ENCODE peak calls at places on chromosomes 4 and X, in eight cellular contexts. X is ovary, K is heart right ventricle, J is GM13976, E is neural crest cell, L is natural killer cell, Z is GM12864, W is AG09319. N is an unnamed sample.

GRCh38 chr4:48375651-48376291 is 34.4 kb downstream of the SLAIN2 start:
- DNase-seq in X (no peak), K (no peak), J (no peak), E (no peak), L (no peak), Z (no peak), W (peak; percentile 53), N (no peak)

GRCh38 chr4:128653514-128654420 is 155.7 kb upstream of the JADE1 start:
- DNase-seq in X (peak; percentile 77), K (peak; percentile 46), J (no peak), E (no peak), L (no peak), Z (no peak), W (no peak), N (no peak)

GRCh38 chr4:80471701-80472100 is 136.2 kb downstream of the CFAP299 start:
- DNase-seq in X (no peak), K (no peak), J (no peak), E (no peak), L (no peak), Z (no peak), W (no peak), N (no peak)

GRCh38 chr4:40613456-40613855 is 16.2 kb downstream of the RBM47 start:
- DNase-seq in X (no peak), K (no peak), J (no peak), E (no peak), L (no peak), Z (no peak), W (no peak), N (no peak)

GRCh38 chr4:146291313-146291712 is 77.0 kb downstream of the REELD1 start:
- DNase-seq in X (no peak), K (no peak), J (no peak), E (no peak), L (no peak), Z (no peak), W (no peak), N (no peak)

GRCh38 chr4:120680647-120681228 is 241.8 kb downstream of the PRDM5 start:
- DNase-seq in X (no peak), K (no peak), J (no peak), E (no peak), L (no peak), Z (no peak), W (no peak), N (no peak)

GRCh38 chr4:180734753-180735432 is 1508.3 kb upstream of the TENM3 start:
- DNase-seq in X (no peak), K (no peak), J (no peak), E (no peak), L (no peak), Z (no peak), W (no peak), N (no peak)

GRCh38 chrX:16033336-16033735 is 90.0 kb upstream of the GRPR start:
- DNase-seq in X (no peak), K (no peak), J (no peak), E (no peak), L (no peak), Z (no peak), W (peak; percentile 52), N (no peak)

GRCh38 chr4:77010841-77011354 is 61.3 kb downstream of the SEPTIN11 start:
- DNase-seq in X (no peak), K (no peak), J (no peak), E (no peak), L (no peak), Z (no peak), W (no peak), N (no peak)

GRCh38 chrX:115322375-115322774 is 32.9 kb downstream of the LUZP4 start:
- DNase-seq in X (no peak), K (no peak), J (no peak), E (no peak), L (no peak), Z (no peak), W (no peak), N (no peak)

GRCh38 chrX:9644335-9644734 is 121.3 kb downstream of the GPR143 start:
- DNase-seq in X (no peak), K (no peak), J (peak; percentile 29), E (no peak), L (peak; percentile 47), Z (no peak), W (no peak), N (peak; percentile 25)

GRCh38 chr4:182649698-182650477 is 267.3 kb downstream of the DCTD start:
- DNase-seq in X (no peak), K (no peak), J (no peak), E (no peak), L (no peak), Z (no peak), W (no peak), N (no peak)

GRCh38 chr4:993111-994029 is at the start of gene SLC26A1:
- DNase-seq in X (no peak), K (no peak), J (no peak), E (no peak), L (no peak), Z (no peak), W (no peak), N (no peak)

GRCh38 chr4:110134269-110134889 is 64.0 kb downstream of the ELOVL6 start:
- DNase-seq in X (no peak), K (no peak), J (no peak), E (no peak), L (no peak), Z (no peak), W (no peak), N (no peak)

GRCh38 chrX:133593531-133593930 is 178.2 kb upstream of the GPC4 start:
- DNase-seq in X (no peak), K (no peak), J (no peak), E (no peak), L (no peak), Z (no peak), W (no peak), N (no peak)

GRCh38 chr4:107069049-107069448 is 32.9 kb upstream of the DKK2 start:
- DNase-seq in X (no peak), K (no peak), J (peak; percentile 19), E (no peak), L (no peak), Z (no peak), W (no peak), N (no peak)

GRCh38 chr4:136442447-136442846 is 1089.8 kb downstream of the PCDH18 start:
- DNase-seq in X (no peak), K (no peak), J (no peak), E (no peak), L (no peak), Z (no peak), W (no peak), N (no peak)

GRCh38 chr4:158254328-158254727 is 44.0 kb downstream of the TMEM144 start:
- DNase-seq in X (no peak), K (no peak), J (no peak), E (no peak), L (no peak), Z (no peak), W (no peak), N (no peak)

GRCh38 chr4:158255727-158256324 is 45.5 kb downstream of the TMEM144 start:
- DNase-seq in X (no peak), K (no peak), J (no peak), E (no peak), L (no peak), Z (no peak), W (peak; percentile 15), N (no peak)

GRCh38 chr4:158250321-158250720 is 40.0 kb downstream of the TMEM144 start:
- DNase-seq in X (no peak), K (no peak), J (no peak), E (no peak), L (no peak), Z (no peak), W (no peak), N (no peak)

GRCh38 chr4:158253350-158253980 is 43.2 kb downstream of the TMEM144 start:
- DNase-seq in X (peak; percentile 62), K (no peak), J (peak; percentile 21), E (peak; percentile 66), L (no peak), Z (peak; percentile 13), W (peak; percentile 37), N (peak; percentile 21)
- TF ChIP-seq CTCF in X (peak; percentile 59), K (peak; percentile 70), J (peak; percentile 71), E (peak; percentile 75), L (peak; percentile 23), Z (peak; percentile 55), W (peak; percentile 68), N (peak; percentile 75)

GRCh38 chrX:153708415-153708814 is 15.8 kb downstream of the BCAP31 start:
- DNase-seq in X (peak; percentile 65), K (peak; percentile 60), J (peak; percentile 47), E (peak; percentile 62), L (no peak), Z (no peak), W (no peak), N (no peak)

GRCh38 chrX:153714256-153714655 is 9.9 kb downstream of the BCAP31 start:
- DNase-seq in X (no peak), K (no peak), J (no peak), E (no peak), L (no peak), Z (no peak), W (no peak), N (no peak)

GRCh38 chrX:153707406-153707805 is 16.8 kb downstream of the BCAP31 start:
- DNase-seq in X (no peak), K (no peak), J (no peak), E (no peak), L (no peak), Z (no peak), W (no peak), N (no peak)

GRCh38 chrX:153706799-153707198 is 17.4 kb downstream of the BCAP31 start:
- DNase-seq in X (no peak), K (no peak), J (no peak), E (no peak), L (no peak), Z (no peak), W (no peak), N (no peak)

GRCh38 chrX:153709726-153710674 is 14.2 kb downstream of the BCAP31 start:
- DNase-seq in X (no peak), K (no peak), J (no peak), E (no peak), L (no peak), Z (no peak), W (no peak), N (no peak)
- TF ChIP-seq CTCF in X (no peak), K (no peak), J (no peak), E (no peak), L (no peak), Z (no peak), W (no peak), N (no peak)

DNA sequence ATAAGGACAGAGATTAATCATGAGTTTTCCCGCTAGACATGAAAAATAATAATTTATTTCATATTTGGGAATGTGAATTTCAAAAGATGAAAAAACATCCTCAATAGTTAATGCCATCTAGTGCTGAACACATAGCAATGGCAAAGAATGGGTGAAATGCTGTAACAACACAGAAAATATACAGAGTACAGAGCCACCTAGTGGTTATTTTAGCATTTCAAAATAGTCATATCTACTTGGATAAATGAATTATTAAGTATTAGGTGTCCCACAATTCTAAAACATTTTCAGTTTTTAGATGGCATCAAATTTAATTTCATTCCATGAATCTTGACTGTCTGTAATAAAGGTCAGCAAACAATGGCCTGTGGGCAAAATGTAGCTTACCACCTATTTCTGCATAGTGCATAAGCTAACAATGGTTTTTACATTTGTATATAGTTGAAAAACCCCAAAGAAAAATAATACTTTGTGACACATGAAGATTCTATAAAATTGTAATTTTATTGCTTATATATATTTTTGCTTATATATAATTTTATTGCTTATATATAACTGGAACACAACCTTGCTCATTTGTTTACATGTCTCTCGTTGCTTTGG is 99.3 kb upstream of the FAM47C start:
- DNase-seq in X (no peak), K (no peak), J (peak; percentile 2), E (no peak), L (no peak), Z (no peak), W (peak; percentile 2), N (no peak)
- TF ChIP-seq CTCF in X (no peak), K (peak; percentile 31), J (peak; percentile 36), E (peak; percentile 76), L (no peak), Z (peak; percentile 25), W (peak; percentile 45), N (peak; percentile 13)

GRCh38 chr4:8728536-8729407 is 136.2 kb downstream of the CPZ start:
- DNase-seq in X (no peak), K (no peak), J (no peak), E (no peak), L (peak; percentile 9), Z (no peak), W (no peak), N (no peak)
- TF ChIP-seq CTCF in X (no peak), K (no peak), J (no peak), E (no peak), L (no peak), Z (no peak), W (no peak), N (no peak)